ENCODE peak calls at places on chromosome 13, in four cellular contexts. C is HepG2, I is GM12878, D is K562. G is an unnamed sample.

GRCh38 chr13:48159436-48160225 is 64.7 kb upstream of the MED4 start:
- DNase-seq in C (no peak), I (no peak), D (no peak), G (no peak)

GRCh38 chr13:113860579-113861432 is 3.1 kb downstream of the GAS6 start:
- DNase-seq in C (no peak), I (no peak), D (peak), G (peak)

GRCh38 chr13:106104281-106104901 is 431.1 kb downstream of the EFNB2 start:
- DNase-seq in C (no peak), I (no peak), D (no peak), G (no peak)

GRCh38 chr13:44165172-44165894 is 208.3 kb upstream of the SERP2 start:
- DNase-seq in C (no peak), I (no peak), D (no peak), G (no peak)

GRCh38 chr13:34419025-34419424 is 523.0 kb upstream of the NBEA start:
- DNase-seq in C (no peak), I (no peak), D (no peak), G (no peak)

GRCh38 chr13:39282400-39282972 is 244.2 kb downstream of the NHLRC3 start:
- DNase-seq in C (no peak), I (peak), D (no peak), G (no peak)

GRCh38 chr13:29480893-29481525 is 114.5 kb downstream of the SLC7A1 start:
- DNase-seq in C (no peak), I (no peak), D (no peak), G (no peak)

GRCh38 chr13:24511824-24512207 is 762 bp downstream of the PARP4 start:
- DNase-seq in C (no peak), I (peak), D (no peak), G (no peak)

GRCh38 chr13:55576389-55576788 is 1564.3 kb upstream of the PRR20A start:
- DNase-seq in C (no peak), I (no peak), D (no peak), G (no peak)

GRCh38 chr13:107211073-107211472 is 643.1 kb upstream of the ARGLU1 start:
- DNase-seq in C (peak), I (no peak), D (peak), G (peak)
- TF ChIP-seq CREM in C (no peak), I (no peak), D (no peak), G (no peak)

GRCh38 chr13:109652536-109652935 is 133.8 kb downstream of the IRS2 start:
- DNase-seq in C (no peak), I (no peak), D (no peak), G (no peak)

GRCh38 chr13:109655611-109656010 is 130.8 kb downstream of the IRS2 start:
- DNase-seq in C (no peak), I (no peak), D (no peak), G (no peak)

GRCh38 chr13:109657395-109657794 is 129.0 kb downstream of the IRS2 start:
- DNase-seq in C (no peak), I (no peak), D (no peak), G (no peak)

GRCh38 chr13:109654341-109655205 is 131.8 kb downstream of the IRS2 start:
- DNase-seq in C (no peak), I (no peak), D (no peak), G (no peak)

GRCh38 chr13:109655206-109655600 is 131.2 kb downstream of the IRS2 start:
- DNase-seq in C (no peak), I (no peak), D (no peak), G (no peak)
- TF ChIP-seq CREM in C (no peak), I (no peak), D (no peak), G (no peak)

DNA sequence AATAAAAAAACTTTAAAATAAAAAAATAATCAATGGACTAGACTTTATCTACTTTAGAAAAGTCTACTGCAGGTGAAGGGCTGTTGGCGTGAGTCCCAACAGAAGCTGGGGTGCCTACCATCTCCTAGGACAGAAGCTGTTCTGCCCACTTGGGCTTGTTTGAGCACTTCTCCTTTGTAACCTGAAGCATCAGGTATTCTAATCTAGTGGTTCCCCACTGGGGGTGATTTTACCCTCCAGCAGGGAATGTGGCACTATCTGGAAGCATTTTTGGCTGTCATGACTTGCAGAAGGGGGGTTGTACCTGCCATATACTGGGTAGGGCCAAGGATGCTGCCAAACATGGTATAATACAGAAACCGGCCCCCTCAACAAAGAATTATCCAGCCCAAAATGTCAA is 16.2 kb upstream of the DOCK9 start:
- DNase-seq in C (no peak), I (no peak), D (no peak), G (no peak)
- TF ChIP-seq CREM in C (no peak), I (no peak), D (no peak), G (no peak)

DNA sequence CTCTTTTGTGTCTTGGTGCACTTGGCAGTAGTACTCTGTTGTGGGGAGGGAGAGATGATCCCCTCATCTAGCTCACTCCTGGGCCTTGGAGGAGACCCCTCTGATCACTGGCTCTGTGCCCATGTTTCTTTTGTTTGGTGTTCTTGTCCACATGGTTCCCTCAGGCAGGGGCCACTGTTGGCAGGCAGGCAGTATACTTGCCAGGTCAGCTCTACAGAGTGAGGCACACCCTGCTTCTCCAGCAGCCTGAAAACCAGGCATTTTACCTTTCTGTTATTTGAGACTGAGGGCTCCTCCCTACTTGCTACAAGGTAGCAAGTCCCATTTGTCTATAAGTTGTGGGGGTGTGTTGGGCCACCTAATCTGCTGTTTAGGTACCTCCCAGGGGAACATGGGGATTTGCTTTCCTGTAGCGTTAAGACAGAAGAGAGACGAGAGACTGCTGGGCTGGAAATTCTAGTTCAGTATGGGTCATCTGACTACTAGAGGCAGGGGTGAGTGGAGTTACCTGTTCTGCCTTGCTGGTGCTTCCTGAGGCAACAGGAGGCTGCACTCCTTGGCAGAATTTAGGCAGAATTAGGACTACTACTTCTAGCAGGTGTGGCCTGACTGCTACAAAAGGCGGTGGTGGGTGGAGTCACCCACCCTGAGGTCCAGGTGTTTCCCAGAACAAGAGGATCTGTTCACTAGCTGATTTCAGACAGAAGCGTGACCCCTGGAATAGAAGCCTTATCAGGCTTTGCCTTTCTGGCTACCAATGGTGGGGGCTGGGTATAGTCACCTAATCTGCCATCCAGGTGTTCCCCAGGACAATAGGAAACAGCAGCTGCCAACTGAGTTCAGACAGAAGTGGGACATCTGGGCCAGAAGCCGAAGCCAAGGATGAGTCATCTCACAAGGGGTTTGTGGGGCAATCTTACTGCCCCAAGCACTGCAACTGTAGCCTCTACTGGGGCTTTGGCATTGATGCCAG is 843.0 kb upstream of the ATXN8OS start:
- DNase-seq in C (no peak), I (no peak), D (peak), G (no peak)
- TF ChIP-seq CREM in C (no peak), I (no peak), D (no peak), G (no peak)

GRCh38 chr13:30572859-30573275 is 44.9 kb upstream of the USPL1 start:
- DNase-seq in C (peak), I (peak), D (no peak), G (no peak)

GRCh38 chr13:30576528-30576927 is 41.2 kb upstream of the USPL1 start:
- DNase-seq in C (peak), I (no peak), D (no peak), G (no peak)

GRCh38 chr13:30580852-30581502 is 36.7 kb upstream of the USPL1 start:
- DNase-seq in C (no peak), I (no peak), D (no peak), G (no peak)

GRCh38 chr13:30581582-30581981 is 36.1 kb upstream of the USPL1 start:
- DNase-seq in C (peak), I (no peak), D (no peak), G (no peak)

DNA sequence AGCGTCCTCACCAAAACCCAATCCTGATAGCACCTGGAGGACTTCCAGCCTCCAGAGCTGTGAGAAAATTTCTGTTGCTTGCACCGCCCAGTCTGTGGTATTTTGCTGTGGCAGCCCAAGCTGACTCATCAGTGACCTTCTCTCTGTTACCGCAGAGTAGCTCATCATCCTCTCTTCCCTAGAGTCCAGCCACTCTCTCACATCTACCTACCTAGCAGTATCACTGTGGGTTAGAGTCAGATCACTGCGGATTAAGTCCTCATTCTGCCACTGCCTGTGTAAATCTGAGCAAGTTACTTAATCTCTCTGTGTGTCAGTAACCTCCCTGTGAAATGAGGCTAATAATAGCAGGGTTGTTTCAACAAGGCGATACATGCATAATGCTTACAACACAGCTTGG is 40.3 kb upstream of the USPL1 start:
- DNase-seq in C (peak), I (peak), D (no peak), G (no peak)
- TF ChIP-seq CREM in C (no peak), I (no peak), D (no peak), G (no peak)